ENCODE peak calls at places on chromosome 9, in four cellular contexts. N, C, Q and B are unnamed samples.
A peak's percentile ranks its signal among the peaks of the same experiment; 100 is the strongest.

GRCh38 chr9:112535811-112536210 is 49.2 kb downstream of the KIAA1958 start:
- DNase-seq in N (no peak), C (no peak), Q (no peak), B (no peak)

GRCh38 chr9:95009459-95009858 is 283.0 kb downstream of the AOPEP start:
- DNase-seq in N (no peak), C (no peak), Q (no peak), B (no peak)

GRCh38 chr9:36748322-36748899 is 175.7 kb downstream of the MELK start:
- DNase-seq in N (no peak), C (no peak), Q (peak; percentile 42), B (peak; percentile 9)

GRCh38 chr9:120343416-120343815 is 236.6 kb downstream of the CDK5RAP2 start:
- DNase-seq in N (no peak), C (no peak), Q (no peak), B (no peak)

GRCh38 chr9:98432960-98433359 is 177.5 kb upstream of the TBC1D2 start:
- DNase-seq in N (no peak), C (no peak), Q (no peak), B (no peak)

GRCh38 chr9:116142706-116143492 is 10.7 kb upstream of the PAPPA start:
- DNase-seq in N (no peak), C (no peak), Q (no peak), B (no peak)

GRCh38 chr9:35495984-35496383 is 6.1 kb downstream of the RUSC2 start:
- DNase-seq in N (no peak), C (no peak), Q (no peak), B (no peak)

GRCh38 chr9:86275962-86276361 is 6.4 kb downstream of the ISCA1 start:
- DNase-seq in N (no peak), C (no peak), Q (no peak), B (no peak)

GRCh38 chr9:73327149-73327548 is 175.5 kb downstream of the ANXA1 start:
- DNase-seq in N (no peak), C (peak; percentile 16), Q (no peak), B (no peak)

GRCh38 chr9:87547665-87548064 is 50.0 kb downstream of the DAPK1 start:
- DNase-seq in N (no peak), C (peak; percentile 12), Q (peak; percentile 17), B (no peak)

GRCh38 chr9:134712922-134713321 is 71.3 kb downstream of the COL5A1 start:
- DNase-seq in N (peak; percentile 90), C (no peak), Q (no peak), B (no peak)

GRCh38 chr9:126155756-126156664 is 170.6 kb upstream of the MVB12B start:
- DNase-seq in N (no peak), C (no peak), Q (no peak), B (no peak)

GRCh38 chr9:130122465-130122864 is 49.7 kb upstream of the NCS1 start:
- DNase-seq in N (no peak), C (no peak), Q (no peak), B (no peak)

GRCh38 chr9:5817776-5818336 is 15.1 kb downstream of the ERMP1 start:
- DNase-seq in N (no peak), C (peak; percentile 38), Q (no peak), B (no peak)

GRCh38 chr9:94825620-94825958 is 99.1 kb downstream of the AOPEP start:
- DNase-seq in N (no peak), C (no peak), Q (no peak), B (no peak)

GRCh38 chr9:21689851-21690250 is 112.6 kb upstream of the MTAP start:
- DNase-seq in N (no peak), C (no peak), Q (no peak), B (no peak)

GRCh38 chr9:105858877-105859276 is 164.5 kb downstream of the TMEM38B start:
- DNase-seq in N (no peak), C (no peak), Q (no peak), B (no peak)

GRCh38 chr9:122076117-122076516 is 17.0 kb downstream of the TTLL11 start:
- DNase-seq in N (no peak), C (no peak), Q (no peak), B (no peak)

GRCh38 chr9:122078557-122078956 is 14.6 kb downstream of the TTLL11 start:
- DNase-seq in N (no peak), C (no peak), Q (no peak), B (no peak)

GRCh38 chr9:122071716-122072115 is 21.4 kb downstream of the TTLL11 start:
- DNase-seq in N (no peak), C (no peak), Q (no peak), B (no peak)

GRCh38 chr9:122076773-122077172 is 16.3 kb downstream of the TTLL11 start:
- DNase-seq in N (no peak), C (no peak), Q (no peak), B (no peak)

DNA sequence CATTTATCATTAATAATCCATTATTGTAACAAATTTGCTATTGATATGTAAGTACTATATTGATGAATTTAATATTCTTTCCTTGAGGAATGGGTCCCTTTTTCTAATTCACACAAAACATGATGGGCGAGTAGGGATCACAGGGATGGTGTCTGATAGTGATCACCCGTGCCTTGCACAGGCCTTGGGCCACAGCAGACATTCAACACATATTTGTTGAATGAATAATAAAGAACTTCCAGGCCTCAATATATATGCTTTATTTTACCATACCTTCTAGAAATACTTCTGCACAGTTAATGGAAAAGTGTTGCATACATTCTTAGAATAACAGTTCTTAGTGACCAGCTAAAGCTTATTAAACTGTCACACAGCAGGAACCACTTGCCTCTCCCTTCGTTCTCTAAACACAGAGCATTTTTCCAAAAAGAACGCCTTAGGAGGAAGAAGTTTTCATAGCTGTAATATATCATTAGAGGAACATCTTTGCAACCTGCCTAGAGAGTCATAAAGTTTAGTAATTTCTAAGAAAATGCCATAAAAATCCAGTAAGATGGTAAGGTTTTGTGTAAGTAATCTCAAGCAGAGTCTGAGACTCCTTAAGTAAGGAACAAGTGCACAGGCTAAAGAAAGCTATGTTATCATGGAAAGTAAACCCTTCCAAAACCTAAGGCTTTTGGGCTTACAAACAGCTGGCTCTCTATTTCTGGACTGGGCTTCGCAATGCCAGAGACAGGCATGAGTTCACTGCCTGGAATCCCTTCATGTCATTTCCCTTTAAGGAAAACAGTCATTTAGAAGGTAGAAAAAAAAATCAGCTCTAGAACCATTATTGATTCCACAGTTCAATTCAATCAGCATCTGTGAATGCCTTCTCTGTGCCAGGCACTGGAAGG is 17.7 kb downstream of the TTLL11 start:
- DNase-seq in N (no peak), C (no peak), Q (no peak), B (no peak)
- TF ChIP-seq EP300 in N (no peak), C (no peak), Q (no peak), B (no peak)

DNA sequence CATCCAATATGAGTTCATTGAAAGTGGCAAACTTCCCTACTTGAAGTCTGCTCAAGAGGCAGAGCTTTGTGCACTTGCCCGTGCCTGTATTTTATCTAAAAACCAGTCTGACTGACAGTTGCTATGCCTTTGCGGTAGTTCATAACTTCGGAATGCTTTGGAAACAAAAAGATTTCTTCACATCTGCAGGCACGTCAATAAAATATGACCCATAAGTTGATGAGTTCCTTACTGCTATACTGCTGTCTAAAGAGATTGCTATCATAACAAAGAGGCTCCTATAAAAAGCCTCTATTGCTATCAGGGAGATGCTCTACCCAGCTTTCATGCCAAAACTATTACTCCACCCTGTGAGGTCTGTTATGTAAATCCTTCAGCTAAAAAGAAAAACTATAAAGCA is 25.4 kb upstream of the RNF20 start:
- DNase-seq in N (no peak), C (no peak), Q (no peak), B (no peak)
- TF ChIP-seq EP300 in N (no peak), C (no peak), Q (no peak), B (no peak)

DNA sequence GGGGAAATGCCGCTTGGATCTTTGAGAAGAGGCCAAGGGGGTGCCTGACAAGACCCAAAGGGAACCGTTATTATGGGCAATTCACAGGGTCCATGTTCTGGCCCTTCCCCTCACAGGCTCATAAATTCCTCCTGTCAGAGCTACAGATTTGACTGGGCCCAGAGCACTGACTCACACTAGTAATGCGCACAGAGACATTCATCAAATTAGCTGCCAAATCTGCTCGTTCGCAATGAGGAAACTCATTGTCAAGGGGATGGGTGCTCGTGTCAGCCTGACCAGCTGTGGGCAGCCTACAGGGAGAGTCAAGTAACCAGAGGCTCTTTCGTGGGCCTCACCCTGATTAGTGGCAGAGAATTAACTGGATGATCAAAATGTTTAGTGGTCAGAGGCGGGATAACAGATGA is 377.4 kb downstream of the ACTL7B start:
- DNase-seq in N (peak; percentile 64), C (no peak), Q (no peak), B (no peak)
- TF ChIP-seq EP300 in N (no peak), C (no peak), Q (no peak), B (peak; percentile 5)

DNA sequence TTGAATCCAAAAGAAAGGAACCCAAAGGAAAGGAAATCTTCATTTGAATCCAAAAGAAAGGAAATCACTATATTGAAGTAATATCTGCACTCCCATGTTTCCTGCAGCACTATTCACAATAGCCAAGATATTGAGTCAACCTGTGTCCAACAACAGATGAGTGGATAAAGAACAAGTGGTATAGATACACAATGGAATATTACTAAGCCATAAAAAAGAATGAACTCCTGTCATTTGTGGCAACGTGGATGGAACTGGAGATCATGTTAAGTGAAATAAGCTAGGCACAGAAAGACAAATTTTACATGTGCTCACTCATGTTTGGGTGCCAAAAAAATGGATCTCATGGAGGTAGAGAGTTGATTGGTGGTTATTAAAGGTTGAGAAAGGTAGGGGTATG is 57.8 kb upstream of the STOM start:
- DNase-seq in N (no peak), C (no peak), Q (no peak), B (no peak)
- TF ChIP-seq EP300 in N (no peak), C (no peak), Q (no peak), B (no peak)

DNA sequence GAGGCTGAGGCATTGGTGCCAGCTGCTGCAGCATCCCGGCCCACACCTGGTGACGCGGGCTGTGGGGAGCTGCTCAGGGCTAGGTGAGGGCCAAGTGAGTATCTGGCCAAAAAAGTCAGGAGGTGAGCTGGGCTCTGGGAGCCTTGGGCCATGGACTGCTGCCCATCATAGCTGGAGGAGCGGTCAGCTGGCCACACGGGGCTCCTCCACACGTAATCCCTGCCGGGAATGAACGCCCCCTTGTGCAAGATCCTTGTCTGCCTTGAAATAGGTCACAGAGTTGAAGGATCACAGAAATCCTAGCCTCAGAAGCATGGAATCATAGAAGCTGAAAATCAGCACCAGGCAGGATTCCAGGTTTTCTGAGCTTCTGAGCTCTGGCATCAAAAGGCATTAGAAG is 16.8 kb upstream of the COL27A1 start:
- DNase-seq in N (no peak), C (no peak), Q (no peak), B (peak; percentile 53)
- TF ChIP-seq EP300 in N (no peak), C (no peak), Q (no peak), B (peak; percentile 80)

DNA sequence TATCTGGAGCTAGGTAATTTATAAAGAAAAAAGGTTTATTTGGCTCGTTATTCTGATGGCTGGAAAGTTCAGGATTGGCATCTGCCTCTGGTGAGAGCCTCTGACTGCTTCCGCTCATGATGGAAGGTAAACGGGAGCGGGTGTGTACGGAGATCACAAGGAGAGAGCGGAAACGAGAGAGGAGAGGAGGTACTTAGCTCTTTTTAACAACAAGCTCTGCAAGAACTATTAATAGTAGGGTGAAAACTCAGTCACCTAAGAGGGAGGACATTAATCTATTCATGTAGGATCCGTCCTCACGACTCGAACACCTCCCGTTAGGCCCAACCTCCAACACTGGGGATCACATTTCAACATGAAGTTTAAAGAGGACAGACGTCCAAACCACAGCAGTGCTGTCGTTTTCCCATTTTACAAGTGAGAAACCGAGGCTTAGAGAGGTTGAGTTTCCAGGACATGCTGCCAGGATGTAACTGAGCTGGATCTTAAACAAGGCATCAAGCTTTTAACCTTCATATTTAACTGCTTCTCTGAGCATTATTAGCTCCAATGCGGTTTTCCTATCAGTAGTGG is 173.6 kb downstream of the SLC28A3 start:
- DNase-seq in N (no peak), C (no peak), Q (no peak), B (no peak)
- TF ChIP-seq EP300 in N (no peak), C (no peak), Q (no peak), B (no peak)